ENCODE peak calls at places on chromosomes 7 and 10, in eight cellular contexts. G is upper lobe of right lung, I is AG10803, K is mucosa of descending colon, Y is right atrium auricular region, A is sigmoid colon, X is heart right ventricle, E is cardiac muscle cell. F is an unnamed sample.

GRCh38 chr10:85612378-85612775 is 754.2 kb downstream of the GRID1 start:
- DNase-seq in G (no peak), I (no peak), K (no peak), Y (no peak), A (no peak), X (no peak), E (no peak), F (no peak)

GRCh38 chr7:11177793-11178192 is 204.1 kb downstream of the PHF14 start:
- DNase-seq in G (no peak), I (no peak), K (no peak), Y (no peak), A (no peak), X (no peak), E (no peak), F (no peak)

GRCh38 chr10:33880291-33880690 is 545.8 kb upstream of the NRP1 start:
- DNase-seq in G (no peak), I (no peak), K (no peak), Y (no peak), A (no peak), X (no peak), E (no peak), F (no peak)

GRCh38 chr7:25846722-25847121 is 305.3 kb upstream of the NFE2L3 start:
- DNase-seq in G (no peak), I (peak), K (peak), Y (peak), A (peak), X (peak), E (no peak), F (peak)

GRCh38 chr10:88897019-88897853 is 17.2 kb downstream of the STAMBPL1 start:
- DNase-seq in G (no peak), I (peak), K (peak), Y (no peak), A (no peak), X (no peak), E (peak), F (no peak)

GRCh38 chr10:86876748-86877147 is 80.7 kb downstream of the MMRN2 start:
- DNase-seq in G (no peak), I (peak), K (no peak), Y (no peak), A (no peak), X (no peak), E (no peak), F (no peak)

GRCh38 chr10:64430690-64431323 is 909.6 kb downstream of the REEP3 start:
- DNase-seq in G (no peak), I (peak), K (peak), Y (no peak), A (no peak), X (no peak), E (peak), F (peak)

GRCh38 chr7:27242580-27243339 is at the start of gene EVX1:
- DNase-seq in G (peak), I (no peak), K (no peak), Y (no peak), A (no peak), X (no peak), E (no peak), F (no peak)

GRCh38 chr7:130930260-130930659 is 196.3 kb upstream of the KLF14 start:
- DNase-seq in G (no peak), I (no peak), K (peak), Y (no peak), A (no peak), X (no peak), E (no peak), F (peak)

GRCh38 chr7:2508327-2509231 is 11.0 kb upstream of the LFNG start:
- DNase-seq in G (peak), I (peak), K (peak), Y (peak), A (peak), X (peak), E (no peak), F (no peak)

GRCh38 chr10:122462533-122463465 is 1.4 kb downstream of the HTRA1 start:
- DNase-seq in G (no peak), I (peak), K (peak), Y (no peak), A (peak), X (peak), E (peak), F (no peak)

GRCh38 chr10:35027567-35027966 is 62.6 kb downstream of the CUL2 start:
- DNase-seq in G (no peak), I (peak), K (no peak), Y (no peak), A (no peak), X (no peak), E (peak), F (no peak)

GRCh38 chr10:132236161-132236560 is 49.4 kb downstream of the DPYSL4 start:
- DNase-seq in G (no peak), I (no peak), K (no peak), Y (no peak), A (no peak), X (no peak), E (no peak), F (no peak)

GRCh38 chr7:80060218-80060806 is 74.3 kb upstream of the GNAI1 start:
- DNase-seq in G (no peak), I (peak), K (no peak), Y (no peak), A (no peak), X (no peak), E (peak), F (peak)

GRCh38 chr10:35574924-35575352 is 30.2 kb upstream of the GJD4 start:
- DNase-seq in G (no peak), I (peak), K (no peak), Y (peak), A (no peak), X (no peak), E (no peak), F (no peak)

GRCh38 chr10:100895346-100895745 is 17.4 kb upstream of the SLF2 start:
- DNase-seq in G (no peak), I (no peak), K (peak), Y (no peak), A (no peak), X (no peak), E (no peak), F (no peak)

GRCh38 chr10:30553018-30553624 is 76.4 kb downstream of the LYZL2 start:
- DNase-seq in G (no peak), I (no peak), K (no peak), Y (no peak), A (no peak), X (no peak), E (no peak), F (no peak)

GRCh38 chr10:21505711-21506278 is 19.7 kb downstream of the SKIDA1 start:
- DNase-seq in G (no peak), I (no peak), K (no peak), Y (no peak), A (no peak), X (no peak), E (peak), F (no peak)

GRCh38 chr7:105905209-105905910 is 29.0 kb upstream of the ATXN7L1 start:
- DNase-seq in G (no peak), I (no peak), K (no peak), Y (no peak), A (no peak), X (no peak), E (no peak), F (no peak)

DNA sequence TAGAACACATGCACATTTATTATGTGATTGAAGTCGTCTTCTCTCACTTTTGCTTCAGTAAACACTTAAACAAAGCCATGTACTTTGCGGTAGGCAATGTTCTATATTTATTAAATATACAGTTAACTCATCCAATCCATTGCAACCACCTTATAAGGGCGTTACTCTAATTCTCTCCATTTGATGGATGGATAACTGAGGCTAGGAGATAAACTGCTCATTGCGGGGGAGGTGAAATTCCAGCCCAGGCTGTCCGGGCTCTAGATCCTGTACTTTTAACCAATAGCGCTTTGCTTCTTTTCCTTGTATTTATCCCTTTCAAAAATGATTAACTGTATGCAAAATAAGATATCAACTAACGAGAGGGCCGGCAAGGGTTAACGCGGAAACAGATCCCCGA is 1.2 kb upstream of the PLXDC2 start:
- DNase-seq in G (no peak), I (no peak), K (no peak), Y (no peak), A (no peak), X (no peak), E (no peak), F (no peak)
- H3K4me3 ChIP-seq in G (peak), I (peak), K (no peak), Y (peak), A (peak), X (peak), E (peak), F (peak)

GRCh38 chr7:104271948-104272347 is 56.5 kb upstream of the LHFPL3 start:
- DNase-seq in G (no peak), I (no peak), K (no peak), Y (no peak), A (no peak), X (no peak), E (no peak), F (peak)

GRCh38 chr7:104275900-104276299 is 52.5 kb upstream of the LHFPL3 start:
- DNase-seq in G (no peak), I (no peak), K (no peak), Y (no peak), A (no peak), X (no peak), E (no peak), F (no peak)

GRCh38 chr7:104267701-104268368 is 60.0 kb upstream of the ORC5 start:
- DNase-seq in G (no peak), I (peak), K (no peak), Y (no peak), A (no peak), X (no peak), E (no peak), F (no peak)

GRCh38 chr7:104272767-104273384 is 55.5 kb upstream of the LHFPL3 start:
- DNase-seq in G (no peak), I (peak), K (peak), Y (no peak), A (no peak), X (no peak), E (peak), F (peak)
- TF ChIP-seq CTCF in G (peak), I (peak), K (peak), Y (no peak), A (peak), X (peak), E (peak), F (peak)

DNA sequence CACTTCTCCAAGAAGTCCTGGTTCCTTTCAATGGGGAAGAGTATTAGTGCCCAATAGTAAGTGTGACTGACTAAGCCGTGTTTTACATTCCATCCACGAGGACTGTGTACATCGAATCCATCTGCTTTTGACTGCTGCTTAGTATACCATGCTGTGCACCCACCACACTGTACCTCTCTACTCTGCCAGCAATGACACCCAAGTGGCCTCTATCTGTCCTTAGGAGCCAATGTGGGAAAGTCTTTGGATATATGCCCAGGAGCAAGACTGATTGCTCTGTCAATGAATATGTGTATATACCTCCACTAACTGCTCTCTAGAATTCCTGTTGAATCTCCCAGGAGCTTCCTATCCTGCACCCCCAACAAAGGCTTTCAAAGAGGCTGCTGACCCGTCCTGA is 23.3 kb upstream of the NPFFR1 start:
- DNase-seq in G (no peak), I (no peak), K (no peak), Y (no peak), A (no peak), X (no peak), E (no peak), F (no peak)
- H3K4me3 ChIP-seq in G (no peak), I (no peak), K (no peak), Y (no peak), A (no peak), X (no peak), E (no peak), F (no peak)

GRCh38 chr7:84013616-84014240 is 180.9 kb downstream of the SEMA3A start:
- DNase-seq in G (no peak), I (no peak), K (no peak), Y (no peak), A (no peak), X (no peak), E (no peak), F (no peak)
- TF ChIP-seq CTCF in G (no peak), I (no peak), K (no peak), Y (no peak), A (no peak), X (no peak), E (no peak), F (no peak)

DNA sequence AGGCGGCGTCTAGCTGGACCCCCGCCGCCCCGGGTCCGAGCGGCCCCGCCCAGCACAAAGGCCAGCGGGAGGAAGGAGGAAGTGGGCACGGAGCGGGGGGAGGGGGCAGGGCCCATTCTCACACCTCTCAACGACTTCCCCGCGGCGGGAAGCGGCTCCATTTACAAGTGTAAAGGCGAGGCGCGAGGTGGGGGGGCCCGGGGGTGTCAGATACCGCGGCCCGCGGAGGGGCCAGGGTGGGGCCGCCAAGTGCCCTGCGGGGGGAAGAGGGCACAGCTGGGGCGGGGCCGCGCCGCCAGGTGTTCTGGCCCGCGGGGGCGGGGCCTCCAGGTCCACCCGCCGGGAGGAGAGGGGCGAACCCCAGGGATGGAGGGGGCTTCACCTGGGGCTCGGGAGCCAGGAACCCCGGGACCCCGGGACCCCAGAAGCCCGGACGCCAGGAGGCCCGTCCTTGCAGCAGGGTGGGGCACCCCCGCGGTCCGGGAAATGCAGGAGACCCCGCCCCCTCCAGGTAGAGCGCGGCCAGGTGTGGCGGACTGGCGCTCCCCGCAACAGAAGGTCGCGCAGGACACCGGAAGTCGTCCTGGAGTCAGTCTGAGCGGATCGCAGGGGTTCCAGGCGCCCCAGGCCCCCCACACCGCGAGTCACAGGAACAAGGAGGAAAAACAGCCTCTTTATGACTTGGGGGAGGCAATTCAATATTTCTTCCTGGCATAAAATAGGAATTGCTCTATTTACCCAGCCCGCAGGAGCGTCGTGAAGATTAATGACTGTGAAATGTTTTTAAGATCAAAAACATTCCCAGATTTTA is 8.3 kb downstream of the CTBP2 start:
- DNase-seq in G (peak), I (no peak), K (peak), Y (no peak), A (no peak), X (no peak), E (no peak), F (no peak)
- H3K4me3 ChIP-seq in G (peak), I (no peak), K (peak), Y (peak), A (no peak), X (no peak), E (no peak), F (no peak)

GRCh38 chr7:28755255-28755654 is 202.9 kb downstream of the TRIL start:
- DNase-seq in G (no peak), I (peak), K (no peak), Y (no peak), A (no peak), X (no peak), E (no peak), F (no peak)
- TF ChIP-seq CTCF in G (no peak), I (no peak), K (no peak), Y (no peak), A (no peak), X (no peak), E (no peak), F (no peak)

DNA sequence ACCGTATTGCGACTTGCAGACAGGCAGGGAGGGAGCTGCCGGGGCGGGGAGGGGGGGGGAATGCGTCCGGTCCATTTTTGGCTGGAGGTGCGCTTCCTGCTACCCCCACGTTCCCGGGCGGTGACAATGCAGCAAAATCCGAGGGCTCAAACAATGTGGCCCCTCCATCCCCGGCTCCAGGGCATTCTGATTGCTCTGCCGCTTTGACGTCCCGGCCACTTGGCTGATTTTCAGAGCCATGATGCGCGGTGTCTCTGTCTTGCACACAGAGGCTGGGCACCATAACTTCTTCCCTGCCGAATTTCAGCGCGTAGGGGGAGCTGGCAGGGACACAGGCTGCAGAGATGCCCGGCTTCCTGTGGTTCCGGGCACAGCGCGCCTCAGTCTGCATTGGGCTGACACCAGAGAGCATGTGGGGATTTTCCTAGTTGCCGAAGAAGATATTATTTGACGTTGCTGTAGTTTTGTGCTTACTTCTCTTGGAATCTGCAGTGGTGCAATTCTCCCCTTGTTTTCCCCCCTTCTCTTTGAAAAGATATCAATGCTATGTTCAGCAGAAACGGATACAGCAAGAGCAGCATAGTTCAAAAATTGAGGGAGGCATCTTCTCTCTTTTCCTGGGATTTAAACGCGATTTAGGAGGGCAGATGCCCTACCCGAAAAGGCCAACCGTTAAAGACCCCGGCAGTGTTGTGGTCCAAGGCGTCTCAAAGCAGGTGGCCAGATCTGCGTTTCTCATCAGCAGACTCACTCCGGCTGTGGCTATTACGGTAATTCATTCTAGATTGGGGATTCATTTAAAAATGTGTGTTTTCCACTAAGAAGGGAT is 1.4 kb downstream of the HECW1 start:
- DNase-seq in G (no peak), I (peak), K (no peak), Y (no peak), A (no peak), X (no peak), E (no peak), F (no peak)
- H3K4me3 ChIP-seq in G (peak), I (peak), K (no peak), Y (peak), A (peak), X (peak), E (peak), F (peak)

GRCh38 chr7:69893915-69894314 is 295.6 kb downstream of the AUTS2 start:
- DNase-seq in G (no peak), I (peak), K (no peak), Y (no peak), A (no peak), X (no peak), E (no peak), F (no peak)
- TF ChIP-seq CTCF in G (peak), I (peak), K (no peak), Y (no peak), A (no peak), X (peak), E (peak), F (peak)

GRCh38 chr7:22607180-22607579 is 107.2 kb upstream of the STEAP1B start:
- DNase-seq in G (no peak), I (peak), K (no peak), Y (no peak), A (peak), X (no peak), E (no peak), F (no peak)
- H3K4me3 ChIP-seq in G (no peak), I (no peak), K (no peak), Y (no peak), A (no peak), X (no peak), E (no peak), F (no peak)

F was measured in LNCaP clone FGC.